ENCODE peak calls at places on chromosomes 3 and 15, in seven cellular contexts. One of them, this sample, is unnamed.

GRCh38 chr3:15291589-15292541 is 40.5 kb downstream of the SH3BP5 start:
- DNase-seq in uterus: no peak
- DNase-seq in right atrium auricular region: no peak
- DNase-seq in fibroblast of lung: peak
- DNase-seq in GM23338: no peak
- DNase-seq in IMR-90: no peak
- DNase-seq in transverse colon: peak
- DNase-seq in this sample: no peak

GRCh38 chr3:153889905-153890334 is 231.3 kb upstream of the ARHGEF26 start:
- DNase-seq in uterus: no peak
- DNase-seq in right atrium auricular region: no peak
- DNase-seq in fibroblast of lung: no peak
- DNase-seq in GM23338: no peak
- DNase-seq in IMR-90: no peak
- DNase-seq in transverse colon: no peak
- DNase-seq in this sample: no peak

GRCh38 chr3:38130631-38131065 is 6.3 kb downstream of the ACAA1 start:
- DNase-seq in uterus: no peak
- DNase-seq in right atrium auricular region: no peak
- DNase-seq in fibroblast of lung: no peak
- DNase-seq in GM23338: no peak
- DNase-seq in IMR-90: no peak
- DNase-seq in transverse colon: peak
- DNase-seq in this sample: peak

GRCh38 chr3:160927620-160928019 is 171.6 kb downstream of the PPM1L start:
- DNase-seq in uterus: no peak
- DNase-seq in right atrium auricular region: no peak
- DNase-seq in fibroblast of lung: no peak
- DNase-seq in GM23338: no peak
- DNase-seq in IMR-90: no peak
- DNase-seq in transverse colon: no peak
- DNase-seq in this sample: no peak

GRCh38 chr3:193982258-193982659 is 153.7 kb upstream of the HES1 start:
- DNase-seq in uterus: peak
- DNase-seq in right atrium auricular region: peak
- DNase-seq in fibroblast of lung: peak
- DNase-seq in GM23338: no peak
- DNase-seq in IMR-90: no peak
- DNase-seq in transverse colon: peak
- DNase-seq in this sample: peak

GRCh38 chr15:63628123-63628822 is 31.1 kb downstream of the FBXL22 start:
- DNase-seq in uterus: no peak
- DNase-seq in right atrium auricular region: no peak
- DNase-seq in fibroblast of lung: peak
- DNase-seq in GM23338: no peak
- DNase-seq in IMR-90: peak
- DNase-seq in transverse colon: no peak
- DNase-seq in this sample: no peak

GRCh38 chr3:24145981-24146822 is 201.1 kb downstream of the NR1D2 start:
- DNase-seq in uterus: no peak
- DNase-seq in right atrium auricular region: no peak
- DNase-seq in fibroblast of lung: peak
- DNase-seq in GM23338: peak
- DNase-seq in IMR-90: peak
- DNase-seq in transverse colon: no peak
- DNase-seq in this sample: no peak

GRCh38 chr3:43852066-43852465 is 161.3 kb downstream of the ABHD5 start:
- DNase-seq in uterus: no peak
- DNase-seq in right atrium auricular region: no peak
- DNase-seq in fibroblast of lung: peak
- DNase-seq in GM23338: no peak
- DNase-seq in IMR-90: peak
- DNase-seq in transverse colon: no peak
- DNase-seq in this sample: no peak

GRCh38 chr15:71505962-71506361 is 304.4 kb upstream of the NR2E3 start:
- DNase-seq in uterus: no peak
- DNase-seq in right atrium auricular region: no peak
- DNase-seq in fibroblast of lung: no peak
- DNase-seq in GM23338: no peak
- DNase-seq in IMR-90: no peak
- DNase-seq in transverse colon: no peak
- DNase-seq in this sample: no peak

GRCh38 chr3:148938931-148939330 is 52.4 kb upstream of the GYG1 start:
- DNase-seq in uterus: no peak
- DNase-seq in right atrium auricular region: no peak
- DNase-seq in fibroblast of lung: no peak
- DNase-seq in GM23338: no peak
- DNase-seq in IMR-90: no peak
- DNase-seq in transverse colon: no peak
- DNase-seq in this sample: no peak

GRCh38 chr15:38389924-38390542 is 63.9 kb upstream of the FAM98B start:
- DNase-seq in uterus: peak
- DNase-seq in right atrium auricular region: peak
- DNase-seq in fibroblast of lung: peak
- DNase-seq in GM23338: peak
- DNase-seq in IMR-90: peak
- DNase-seq in transverse colon: peak
- DNase-seq in this sample: peak

GRCh38 chr3:126344380-126345041 is 12.7 kb downstream of the KLF15 start:
- DNase-seq in uterus: peak
- DNase-seq in right atrium auricular region: peak
- DNase-seq in fibroblast of lung: no peak
- DNase-seq in GM23338: no peak
- DNase-seq in IMR-90: no peak
- DNase-seq in transverse colon: peak
- DNase-seq in this sample: no peak

GRCh38 chr3:149575213-149575961 is 82.4 kb downstream of the WWTR1 start:
- DNase-seq in uterus: peak
- DNase-seq in right atrium auricular region: no peak
- DNase-seq in fibroblast of lung: peak
- DNase-seq in GM23338: no peak
- DNase-seq in IMR-90: peak
- DNase-seq in transverse colon: no peak
- DNase-seq in this sample: peak

GRCh38 chr15:39890640-39891039 is 29.4 kb downstream of the GPR176 start:
- DNase-seq in uterus: no peak
- DNase-seq in right atrium auricular region: no peak
- DNase-seq in fibroblast of lung: no peak
- DNase-seq in GM23338: no peak
- DNase-seq in IMR-90: no peak
- DNase-seq in transverse colon: no peak
- DNase-seq in this sample: no peak

GRCh38 chr15:66359740-66360139 is 3.3 kb upstream of the TIPIN start:
- DNase-seq in uterus: no peak
- DNase-seq in right atrium auricular region: no peak
- DNase-seq in fibroblast of lung: no peak
- DNase-seq in GM23338: no peak
- DNase-seq in IMR-90: no peak
- DNase-seq in transverse colon: peak
- DNase-seq in this sample: no peak

GRCh38 chr3:61005591-61005990 is 245.7 kb downstream of the FHIT start:
- DNase-seq in uterus: no peak
- DNase-seq in right atrium auricular region: no peak
- DNase-seq in fibroblast of lung: no peak
- DNase-seq in GM23338: no peak
- DNase-seq in IMR-90: no peak
- DNase-seq in transverse colon: no peak
- DNase-seq in this sample: no peak

GRCh38 chr3:58249358-58250092 is 11.9 kb downstream of the ABHD6 start:
- DNase-seq in uterus: no peak
- DNase-seq in right atrium auricular region: no peak
- DNase-seq in fibroblast of lung: no peak
- DNase-seq in GM23338: peak
- DNase-seq in IMR-90: no peak
- DNase-seq in transverse colon: peak
- DNase-seq in this sample: no peak
- H3K4me3 ChIP-seq in uterus: no peak
- H3K4me3 ChIP-seq in right atrium auricular region: no peak
- H3K4me3 ChIP-seq in fibroblast of lung: no peak
- H3K4me3 ChIP-seq in GM23338: no peak
- H3K4me3 ChIP-seq in IMR-90: no peak
- H3K4me3 ChIP-seq in transverse colon: no peak
- H3K4me3 ChIP-seq in this sample: no peak

GRCh38 chr15:92809880-92810361 is 90.2 kb upstream of the CHD2 start:
- DNase-seq in uterus: peak
- DNase-seq in right atrium auricular region: peak
- DNase-seq in fibroblast of lung: peak
- DNase-seq in GM23338: no peak
- DNase-seq in IMR-90: peak
- DNase-seq in transverse colon: peak
- DNase-seq in this sample: no peak

GRCh38 chr15:92813440-92813839 is 86.7 kb upstream of the CHD2 start:
- DNase-seq in uterus: no peak
- DNase-seq in right atrium auricular region: no peak
- DNase-seq in fibroblast of lung: no peak
- DNase-seq in GM23338: no peak
- DNase-seq in IMR-90: no peak
- DNase-seq in transverse colon: no peak
- DNase-seq in this sample: no peak

GRCh38 chr15:92812271-92812670 is 87.9 kb upstream of the CHD2 start:
- DNase-seq in uterus: peak
- DNase-seq in right atrium auricular region: no peak
- DNase-seq in fibroblast of lung: no peak
- DNase-seq in GM23338: no peak
- DNase-seq in IMR-90: no peak
- DNase-seq in transverse colon: peak
- DNase-seq in this sample: no peak

GRCh38 chr15:92810418-92811138 is 89.5 kb upstream of the CHD2 start:
- DNase-seq in uterus: peak
- DNase-seq in right atrium auricular region: peak
- DNase-seq in fibroblast of lung: peak
- DNase-seq in GM23338: peak
- DNase-seq in IMR-90: peak
- DNase-seq in transverse colon: peak
- DNase-seq in this sample: peak

GRCh38 chr15:92811514-92811913 is 88.6 kb upstream of the CHD2 start:
- DNase-seq in uterus: peak
- DNase-seq in right atrium auricular region: no peak
- DNase-seq in fibroblast of lung: peak
- DNase-seq in GM23338: no peak
- DNase-seq in IMR-90: no peak
- DNase-seq in transverse colon: peak
- DNase-seq in this sample: no peak
- H3K4me3 ChIP-seq in uterus: no peak
- H3K4me3 ChIP-seq in right atrium auricular region: peak
- H3K4me3 ChIP-seq in fibroblast of lung: peak
- H3K4me3 ChIP-seq in GM23338: peak
- H3K4me3 ChIP-seq in IMR-90: no peak
- H3K4me3 ChIP-seq in transverse colon: no peak
- H3K4me3 ChIP-seq in this sample: no peak

GRCh38 chr15:99487337-99487730 is 78.5 kb upstream of the MEF2A start:
- DNase-seq in uterus: no peak
- DNase-seq in right atrium auricular region: peak
- DNase-seq in fibroblast of lung: no peak
- DNase-seq in GM23338: no peak
- DNase-seq in IMR-90: no peak
- DNase-seq in transverse colon: no peak
- DNase-seq in this sample: no peak
- H3K4me3 ChIP-seq in uterus: no peak
- H3K4me3 ChIP-seq in right atrium auricular region: no peak
- H3K4me3 ChIP-seq in fibroblast of lung: no peak
- H3K4me3 ChIP-seq in GM23338: peak
- H3K4me3 ChIP-seq in IMR-90: no peak
- H3K4me3 ChIP-seq in transverse colon: no peak
- H3K4me3 ChIP-seq in this sample: no peak

DNA sequence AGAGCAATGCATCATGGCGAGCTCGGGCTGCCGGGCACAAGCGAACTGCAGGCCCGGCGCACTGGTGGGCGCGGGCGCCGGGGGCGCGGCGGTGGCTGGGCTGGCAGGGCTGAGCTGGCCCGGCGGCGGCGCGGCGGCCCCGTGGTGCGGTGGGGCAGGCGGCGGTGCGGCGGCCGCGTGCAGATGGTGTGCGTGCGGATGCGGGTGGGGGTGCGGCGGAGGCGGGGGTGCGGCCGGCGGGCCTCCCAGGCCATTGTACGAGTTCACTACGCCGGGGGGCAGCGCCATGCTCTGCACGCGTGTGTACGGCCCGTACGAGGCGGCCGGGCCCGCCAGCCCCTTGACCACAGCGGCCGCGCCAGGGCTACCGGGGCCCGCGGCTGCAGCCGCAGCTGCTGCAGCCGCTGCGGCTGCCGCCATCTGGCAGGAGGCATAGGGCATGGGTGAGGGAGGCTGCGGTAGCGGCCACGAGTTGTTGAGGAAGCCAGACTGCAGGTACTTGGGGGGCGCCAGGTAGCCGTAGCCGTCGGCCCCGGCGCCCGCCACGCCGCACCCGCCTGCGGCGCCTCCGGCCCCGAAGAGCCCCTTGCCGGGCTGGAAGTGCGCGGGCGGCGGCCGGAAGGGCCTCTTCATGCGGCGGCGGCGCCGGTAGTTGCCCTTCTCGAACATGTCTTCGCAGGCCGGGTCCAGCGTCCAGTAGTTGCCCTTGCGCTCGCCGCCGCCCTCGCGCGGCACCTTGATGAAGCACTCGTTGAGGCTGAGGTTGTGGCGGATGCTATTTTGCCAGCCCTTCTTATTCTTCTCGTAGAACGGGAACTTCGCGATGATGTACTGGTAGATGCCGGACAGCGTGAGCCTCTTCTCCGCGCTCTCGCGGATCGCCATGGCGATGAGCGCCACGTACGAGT is 1.0 kb downstream of the FOXL2 start:
- DNase-seq in uterus: no peak
- DNase-seq in right atrium auricular region: no peak
- DNase-seq in fibroblast of lung: peak
- DNase-seq in GM23338: peak
- DNase-seq in IMR-90: peak
- DNase-seq in transverse colon: peak
- DNase-seq in this sample: no peak
- H3K4me3 ChIP-seq in uterus: peak
- H3K4me3 ChIP-seq in right atrium auricular region: peak
- H3K4me3 ChIP-seq in fibroblast of lung: peak
- H3K4me3 ChIP-seq in GM23338: peak
- H3K4me3 ChIP-seq in IMR-90: peak
- H3K4me3 ChIP-seq in transverse colon: no peak
- H3K4me3 ChIP-seq in this sample: peak

DNA sequence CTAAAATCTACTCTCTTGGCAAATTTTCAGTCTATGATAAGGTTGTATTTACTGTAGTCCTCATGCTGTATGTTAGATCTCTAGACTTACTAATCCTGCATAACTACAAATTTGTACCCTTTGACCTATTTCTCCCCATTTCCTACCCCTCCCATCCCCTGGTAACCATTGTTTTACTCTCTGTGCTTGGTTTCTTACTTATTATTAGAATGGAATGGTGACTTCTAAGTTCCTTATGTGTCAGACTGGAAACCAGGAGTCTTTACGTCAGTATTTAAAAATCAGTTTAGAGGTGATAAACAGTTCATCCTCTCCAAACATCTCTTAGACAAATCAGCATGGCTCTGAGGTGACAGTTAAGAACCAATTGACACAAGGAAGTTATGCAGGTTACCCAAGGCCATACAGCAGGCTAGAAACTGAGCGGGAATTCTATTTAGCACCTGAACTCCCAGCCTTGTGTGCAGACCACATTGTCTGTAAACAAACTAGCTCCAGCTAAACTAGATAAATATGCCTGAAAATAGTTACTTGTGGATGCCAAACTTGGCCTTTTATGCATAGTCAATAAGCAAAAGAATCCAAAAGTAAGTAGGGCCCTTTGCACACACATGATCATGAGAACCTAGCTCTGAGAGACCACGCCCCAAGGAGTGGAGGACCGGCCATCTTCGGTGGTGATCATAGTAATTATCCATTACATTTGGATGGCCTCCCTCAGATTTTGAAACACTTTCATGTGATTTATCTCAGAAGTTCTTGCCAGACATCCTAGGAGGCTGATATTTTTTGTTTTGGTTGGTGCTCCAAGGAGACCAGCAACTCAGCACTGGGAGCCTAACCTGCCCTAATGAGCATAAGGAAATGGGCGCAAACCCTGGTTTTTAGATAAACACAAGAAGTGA is 72.3 kb upstream of the BOC start:
- DNase-seq in uterus: peak
- DNase-seq in right atrium auricular region: no peak
- DNase-seq in fibroblast of lung: no peak
- DNase-seq in GM23338: no peak
- DNase-seq in IMR-90: no peak
- DNase-seq in transverse colon: no peak
- DNase-seq in this sample: no peak
- H3K4me3 ChIP-seq in uterus: no peak
- H3K4me3 ChIP-seq in right atrium auricular region: no peak
- H3K4me3 ChIP-seq in fibroblast of lung: no peak
- H3K4me3 ChIP-seq in GM23338: no peak
- H3K4me3 ChIP-seq in IMR-90: no peak
- H3K4me3 ChIP-seq in transverse colon: no peak
- H3K4me3 ChIP-seq in this sample: no peak